ENCODE peak calls at places on chromosomes 11 and 22, in six cellular contexts. T is GOT3; G is stimulated activated CD4-positive, alpha-beta T cell treated with anti-CD3 and anti-CD28 coated beads, Interleukin-2, amount 100 ng/mL, for 48 hours; U is dorsolateral prefrontal cortex; K is non-pigmented ciliary epithelial cell; A is fibroblast of mammary gland. R is an unnamed sample.

GRCh38 chr22:43470218-43470617 is 58.4 kb downstream of the MPPED1 start:
- DNase-seq in K (no peak), T (no peak), U (no peak), A (no peak), G (no peak), R (no peak)

GRCh38 chr11:119479685-119480275 is 56.8 kb upstream of the THY1 start:
- DNase-seq in K (no peak), U (no peak), G (no peak), T (no peak), A (peak), R (peak)

GRCh38 chr11:47715082-47715669 is at the start of gene AGBL2:
- DNase-seq in G (peak), T (peak), U (peak), K (no peak), A (peak), R (peak)

GRCh38 chr11:128892866-128893565 is 1.9 kb downstream of the KCNJ5 start:
- DNase-seq in U (no peak), A (no peak), K (no peak), G (no peak), T (no peak), R (no peak)

GRCh38 chr22:26777402-26777801 is 120.0 kb downstream of the MIAT start:
- DNase-seq in T (no peak), A (no peak), K (no peak), G (no peak), U (no peak), R (no peak)

GRCh38 chr11:130070109-130070828 is 575 bp downstream of the APLP2 start:
- DNase-seq in T (no peak), G (peak), U (no peak), K (no peak), A (no peak), R (peak)

GRCh38 chr11:85827768-85828639 is 17.1 kb upstream of the SYTL2 start:
- DNase-seq in A (peak), K (no peak), G (no peak), T (no peak), U (no peak), R (peak)

GRCh38 chr22:44496844-44497217 is 1.2 kb downstream of the RTL6 start:
- DNase-seq in U (no peak), G (no peak), A (no peak), T (no peak), K (no peak), R (no peak)

GRCh38 chr11:8066911-8067455 is 14.0 kb upstream of the TUB start:
- DNase-seq in G (no peak), K (no peak), A (peak), U (no peak), T (no peak), R (peak)

GRCh38 chr11:69122642-69123431 is 32.9 kb upstream of the SMIM38 start:
- DNase-seq in A (peak), U (no peak), T (peak), G (peak), K (peak), R (peak)

GRCh38 chr11:60777572-60777971 is 7.6 kb upstream of the MS4A10 start:
- DNase-seq in G (no peak), U (no peak), K (peak), A (peak), T (no peak), R (peak)

GRCh38 chr11:61549177-61549576 is 31.7 kb downstream of the SYT7 start:
- DNase-seq in G (no peak), U (no peak), T (no peak), A (no peak), K (no peak), R (no peak)

GRCh38 chr11:129252621-129253020 is 60.5 kb upstream of the ARHGAP32 start:
- DNase-seq in U (no peak), G (no peak), T (no peak), A (no peak), K (no peak), R (no peak)

GRCh38 chr11:75826463-75827220 is 11.6 kb downstream of the UVRAG start:
- DNase-seq in G (no peak), A (peak), K (no peak), U (no peak), T (no peak), R (peak)

GRCh38 chr11:12971955-12972354 is 37.2 kb upstream of the RASSF10 start:
- DNase-seq in A (no peak), G (no peak), K (no peak), T (no peak), U (no peak), R (no peak)

GRCh38 chr11:120243221-120243620 is 3.3 kb downstream of the POU2F3 start:
- DNase-seq in T (no peak), A (no peak), U (no peak), K (no peak), G (no peak), R (no peak)

GRCh38 chr11:45275823-45276222 is 10.3 kb downstream of the SYT13 start:
- DNase-seq in K (no peak), U (no peak), T (no peak), A (peak), G (no peak), R (no peak)

GRCh38 chr22:19207902-19208283 is 29.4 kb upstream of the SLC25A1 start:
- DNase-seq in G (no peak), A (no peak), U (no peak), T (no peak), K (no peak), R (no peak)

GRCh38 chr22:45647532-45648225 is 24.0 kb upstream of the ATXN10 start:
- DNase-seq in G (no peak), K (no peak), A (no peak), U (no peak), T (no peak), R (no peak)

GRCh38 chr11:64234840-64235379 is 526 bp downstream of the VEGFB start:
- DNase-seq in U (no peak), T (no peak), K (no peak), A (no peak), G (no peak), R (no peak)

GRCh38 chr11:271316-271715 is 6.9 kb upstream of the NLRP6 start:
- DNase-seq in G (no peak), A (no peak), T (no peak), K (no peak), U (peak), R (no peak)

GRCh38 chr11:102320679-102321078 is 3.4 kb downstream of the BIRC3 start:
- DNase-seq in U (no peak), G (no peak), T (no peak), A (no peak), K (no peak), R (peak)

GRCh38 chr11:46445887-46446286 is 54.3 kb upstream of the CHRM4 start:
- DNase-seq in U (no peak), T (no peak), A (no peak), G (no peak), K (no peak), R (no peak)

GRCh38 chr22:24564376-24565058 is 8.7 kb downstream of the SNRPD3 start:
- DNase-seq in A (no peak), K (no peak), T (no peak), U (no peak), G (no peak), R (peak)

GRCh38 chr11:9565822-9566560 is 7.5 kb upstream of the WEE1 start:
- DNase-seq in U (no peak), A (peak), T (peak), K (peak), G (peak), R (peak)

GRCh38 chr11:72747456-72747855 is 4.8 kb downstream of the ARAP1 start:
- DNase-seq in G (no peak), K (no peak), T (no peak), A (no peak), U (no peak), R (no peak)

GRCh38 chr11:72951193-72951592 is 137.0 kb downstream of the ATG16L2 start:
- DNase-seq in K (no peak), U (no peak), T (no peak), A (peak), G (no peak), R (peak)

GRCh38 chr11:125638315-125638714 is 13.4 kb downstream of the CHEK1 start:
- DNase-seq in A (no peak), U (no peak), T (no peak), G (no peak), K (no peak), R (no peak)

GRCh38 chr11:68774188-68774585 is 22.9 kb upstream of the TESMIN start:
- DNase-seq in K (no peak), T (no peak), A (no peak), G (no peak), U (no peak), R (no peak)

GRCh38 chr22:42116848-42117424 is 13.7 kb downstream of the CYP2D6 start:
- DNase-seq in U (no peak), A (peak), T (no peak), G (no peak), K (no peak), R (peak)

GRCh38 chr22:47472636-47473035 is 710.2 kb downstream of the TBC1D22A start:
- DNase-seq in G (no peak), A (no peak), U (no peak), T (no peak), K (no peak), R (no peak)